ENCODE peak calls at places on chromosomes 13 and 19, in seven cellular contexts. S is fibroblast of lung, E is mucosa of descending colon, C is choroid plexus epithelial cell, V is fibroblast of mammary gland, J is mammary epithelial cell, Y is uterus. Q is an unnamed sample.

GRCh38 chr13:111095911-111096501 is 19.1 kb upstream of the ARHGEF7 start:
- DNase-seq in S (no peak), V (no peak), J (no peak), C (no peak), E (no peak), Y (no peak), Q (no peak)

GRCh38 chr13:32745509-32745908 is 159.3 kb downstream of the PDS5B start:
- DNase-seq in Y (no peak), C (no peak), S (no peak), V (no peak), E (no peak), J (no peak), Q (no peak)

GRCh38 chr19:29581398-29581797 is 24.7 kb upstream of the POP4 start:
- DNase-seq in J (no peak), Y (no peak), V (no peak), C (no peak), E (no peak), S (no peak), Q (no peak)

GRCh38 chr19:43651758-43652545 is 12.3 kb upstream of the CADM4 start:
- DNase-seq in V (peak), E (peak), J (no peak), S (peak), C (peak), Y (peak), Q (peak)

GRCh38 chr19:30092721-30093569 is 150.9 kb downstream of the URI1 start:
- DNase-seq in S (no peak), J (no peak), V (no peak), E (peak), Y (no peak), C (no peak), Q (no peak)

GRCh38 chr19:11088508-11089253 is 582 bp upstream of the LDLR start:
- DNase-seq in C (peak), Y (no peak), V (peak), S (no peak), E (no peak), J (no peak), Q (peak)

GRCh38 chr13:97367016-97367415 is 67.0 kb upstream of the RAP2A start:
- DNase-seq in Y (no peak), J (no peak), V (peak), E (no peak), C (peak), S (peak), Q (peak)

GRCh38 chr13:92362717-92363116 is 863.9 kb upstream of the GPC6 start:
- DNase-seq in V (peak), C (peak), Y (no peak), E (no peak), J (no peak), S (peak), Q (peak)

GRCh38 chr19:57667220-57667619 is 1.5 kb upstream of the ZSCAN4 start:
- DNase-seq in S (no peak), V (no peak), E (no peak), Y (no peak), J (no peak), C (no peak), Q (no peak)

GRCh38 chr19:29263305-29264080 is 50.5 kb upstream of the UQCRFS1 start:
- DNase-seq in E (peak), C (peak), S (no peak), V (peak), Y (no peak), J (peak), Q (peak)

DNA sequence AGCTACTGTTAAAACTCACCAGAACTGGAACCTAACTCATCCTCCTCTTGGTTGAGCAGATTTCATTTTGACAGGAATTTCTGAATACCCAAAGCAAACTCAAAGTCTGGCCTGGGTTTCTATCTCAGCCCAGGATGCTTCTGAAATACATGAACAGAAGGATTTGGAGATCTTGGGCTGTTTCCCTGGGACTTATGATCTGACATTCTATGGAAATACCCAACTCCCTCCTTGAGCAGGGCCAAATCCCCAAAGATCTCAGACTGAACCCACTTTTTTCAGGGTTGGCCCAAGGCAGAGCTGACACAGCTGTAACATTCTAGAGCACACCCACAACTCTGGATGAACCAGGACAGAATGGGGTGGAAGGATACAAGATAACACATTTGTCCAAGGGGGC is 1.1 kb upstream of the ITM2B start:
- DNase-seq in E (no peak), V (no peak), C (no peak), Y (no peak), S (no peak), J (no peak), Q (no peak)
- H3K4me3 ChIP-seq in E (no peak), V (no peak), C (no peak), Y (no peak), S (no peak), J (no peak), Q (no peak)

GRCh38 chr19:40932008-40932959 is 50.3 kb upstream of the CYP2A7 start:
- DNase-seq in J (no peak), S (no peak), Y (no peak), V (no peak), C (no peak), E (no peak), Q (no peak)

GRCh38 chr19:40936755-40937154 is 54.3 kb upstream of the CYP2B6 start:
- DNase-seq in J (no peak), E (no peak), S (no peak), C (no peak), V (no peak), Y (no peak), Q (no peak)

GRCh38 chr19:40927567-40927966 is 45.5 kb upstream of the CYP2A7 start:
- DNase-seq in V (no peak), S (no peak), E (no peak), J (no peak), Y (no peak), C (no peak), Q (no peak)

GRCh38 chr19:40928859-40929258 is 46.8 kb upstream of the CYP2A7 start:
- DNase-seq in V (no peak), Y (no peak), C (no peak), E (no peak), S (no peak), J (no peak), Q (no peak)

GRCh38 chr19:40933025-40933424 is 51.0 kb upstream of the CYP2A7 start:
- DNase-seq in J (no peak), C (no peak), E (no peak), V (peak), Y (no peak), S (no peak), Q (no peak)
- TF ChIP-seq CTCF in J (no peak), C (peak), E (no peak), V (no peak), Y (no peak), S (no peak), Q (peak)

DNA sequence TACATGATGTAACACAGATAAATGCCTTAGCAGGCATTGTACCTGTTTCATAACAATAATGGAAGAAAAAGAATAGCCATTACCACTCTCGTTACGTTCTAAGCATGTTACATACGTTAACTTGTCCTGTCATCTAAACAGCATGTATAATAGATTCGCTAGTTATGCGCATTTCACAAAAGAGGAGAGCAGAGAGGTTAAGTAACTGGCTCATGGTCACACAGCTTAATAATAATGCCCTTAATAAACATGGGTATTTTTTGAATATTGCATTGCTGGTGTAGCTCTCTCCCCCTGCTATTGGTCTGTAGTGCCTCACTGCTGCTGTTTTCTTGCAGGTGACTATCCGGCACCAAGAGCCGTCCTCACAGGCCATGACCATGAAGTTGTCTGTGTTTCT is 188.3 kb upstream of the MAB21L1 start:
- DNase-seq in J (no peak), S (no peak), E (no peak), V (no peak), C (no peak), Y (no peak), Q (no peak)
- H3K4me3 ChIP-seq in J (no peak), S (no peak), E (no peak), V (no peak), C (no peak), Y (no peak), Q (no peak)

GRCh38 chr19:41222240-41222639 is 3.2 kb downstream of the AXL start:
- DNase-seq in S (no peak), C (no peak), V (no peak), J (no peak), Y (no peak), E (no peak), Q (no peak)

GRCh38 chr19:41218249-41218614 is 791 bp upstream of the AXL start:
- DNase-seq in E (no peak), C (no peak), J (no peak), V (no peak), Y (no peak), S (no peak), Q (no peak)

GRCh38 chr19:41218615-41219507 is at the start of gene AXL:
- DNase-seq in S (peak), Y (peak), J (peak), V (peak), C (peak), E (peak), Q (peak)

GRCh38 chr19:41221514-41222205 is 2.6 kb downstream of the AXL start:
- DNase-seq in E (no peak), Y (no peak), S (no peak), J (no peak), C (no peak), V (no peak), Q (no peak)

DNA sequence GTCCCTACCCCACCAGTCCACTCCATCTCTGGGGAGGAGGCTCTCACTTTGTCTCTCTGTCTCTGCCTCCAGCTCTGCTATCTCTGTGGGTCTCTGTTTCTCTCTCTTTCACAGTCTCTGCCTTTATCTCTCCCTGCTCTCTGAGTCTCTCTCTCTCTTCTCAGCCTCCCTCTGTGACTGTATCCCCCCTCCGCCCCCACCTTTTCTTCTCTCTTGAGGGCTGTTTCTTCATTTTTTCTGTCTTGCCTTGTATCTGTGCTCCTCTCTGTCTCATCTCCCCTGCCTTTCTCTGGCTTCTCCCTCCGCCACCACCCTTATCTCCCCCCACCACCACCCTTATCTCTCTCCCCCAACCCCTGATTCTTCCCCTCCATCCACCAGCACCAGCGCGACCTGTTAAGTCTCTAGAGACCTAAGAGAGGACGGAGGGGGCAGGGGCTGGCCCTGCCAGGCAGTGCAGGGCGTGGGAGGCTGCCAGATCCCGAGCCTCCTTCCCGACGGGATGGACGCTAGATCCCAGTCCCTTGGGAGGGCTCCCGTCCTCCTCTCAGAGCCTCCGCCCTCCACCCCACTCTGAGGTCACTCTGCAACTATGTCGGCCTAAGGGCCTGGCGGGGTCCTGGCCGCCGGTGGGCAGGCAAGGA is 1.0 kb downstream of the AXL start:
- DNase-seq in Y (peak), S (peak), V (peak), J (peak), E (no peak), C (peak), Q (peak)
- TF ChIP-seq CTCF in Y (no peak), S (no peak), V (no peak), J (no peak), E (no peak), C (no peak), Q (no peak)

GRCh38 chr19:33956941-33957340 is 160.3 kb downstream of the KCTD15 start:
- DNase-seq in S (no peak), C (no peak), J (no peak), V (no peak), Y (no peak), E (no peak), Q (no peak)
- H3K4me3 ChIP-seq in S (no peak), C (no peak), J (no peak), V (no peak), Y (no peak), E (no peak), Q (no peak)

GRCh38 chr13:58994778-58995177 is 1169.0 kb downstream of the DIAPH3 start:
- DNase-seq in S (peak), V (no peak), Y (no peak), E (no peak), C (peak), J (no peak), Q (no peak)
- TF ChIP-seq CTCF in S (no peak), V (no peak), Y (no peak), E (no peak), C (peak), J (peak), Q (peak)

GRCh38 chr19:12821761-12822160 is 12.6 kb downstream of the RTBDN start:
- DNase-seq in J (peak), V (peak), E (no peak), Y (no peak), S (no peak), C (no peak), Q (no peak)

GRCh38 chr19:12828494-12828893 is 5.9 kb downstream of the RTBDN start:
- DNase-seq in C (no peak), J (no peak), Y (no peak), S (no peak), E (peak), V (peak), Q (no peak)

GRCh38 chr19:12825259-12826131 is 8.9 kb downstream of the RTBDN start:
- DNase-seq in Y (no peak), J (no peak), E (peak), C (no peak), V (no peak), S (no peak), Q (peak)
- H3K4me3 ChIP-seq in Y (no peak), J (no peak), E (no peak), C (no peak), V (no peak), S (no peak), Q (no peak)

Q was measured in cardiac fibroblast.